ENCODE peak calls at places on chromosomes 7 and 10, in seven cellular contexts. One of them, this sample, is unnamed.

GRCh38 chr7:26397786-26398435 is 106.2 kb downstream of the SNX10 start:
- DNase-seq in thoracic aorta: no peak
- DNase-seq in MCF 10A: no peak
- DNase-seq in GM12864: no peak
- DNase-seq in RWPE1: no peak
- DNase-seq in H9: peak
- DNase-seq in heart right ventricle: peak
- DNase-seq in this sample: peak

GRCh38 chr10:62130948-62131347 is 137.7 kb downstream of the RTKN2 start:
- DNase-seq in MCF 10A: peak
- DNase-seq in H9: no peak
- DNase-seq in RWPE1: peak
- DNase-seq in GM12864: no peak
- DNase-seq in heart right ventricle: peak
- DNase-seq in thoracic aorta: no peak
- DNase-seq in this sample: no peak

GRCh38 chr10:60663850-60664249 is 114.4 kb upstream of the CDK1 start:
- DNase-seq in H9: no peak
- DNase-seq in GM12864: no peak
- DNase-seq in RWPE1: no peak
- DNase-seq in thoracic aorta: no peak
- DNase-seq in heart right ventricle: no peak
- DNase-seq in MCF 10A: no peak
- DNase-seq in this sample: no peak

GRCh38 chr7:158820656-158821055 is 8.7 kb downstream of the ESYT2 start:
- DNase-seq in H9: no peak
- DNase-seq in GM12864: no peak
- DNase-seq in heart right ventricle: no peak
- DNase-seq in MCF 10A: no peak
- DNase-seq in thoracic aorta: no peak
- DNase-seq in RWPE1: no peak
- DNase-seq in this sample: no peak

GRCh38 chr7:1484569-1484968 is 19.6 kb downstream of the INTS1 start:
- DNase-seq in RWPE1: no peak
- DNase-seq in GM12864: no peak
- DNase-seq in thoracic aorta: no peak
- DNase-seq in heart right ventricle: no peak
- DNase-seq in MCF 10A: no peak
- DNase-seq in H9: no peak
- DNase-seq in this sample: no peak

GRCh38 chr10:99395750-99396445 is 34.5 kb downstream of the GOT1 start:
- DNase-seq in GM12864: no peak
- DNase-seq in heart right ventricle: no peak
- DNase-seq in thoracic aorta: no peak
- DNase-seq in H9: no peak
- DNase-seq in RWPE1: peak
- DNase-seq in MCF 10A: peak
- DNase-seq in this sample: no peak

GRCh38 chr10:116110736-116111135 is 162.3 kb downstream of the GFRA1 start:
- DNase-seq in MCF 10A: no peak
- DNase-seq in thoracic aorta: no peak
- DNase-seq in H9: peak
- DNase-seq in RWPE1: no peak
- DNase-seq in GM12864: no peak
- DNase-seq in heart right ventricle: no peak
- DNase-seq in this sample: no peak

GRCh38 chr7:24748521-24748920 is 8.7 kb downstream of the GSDME start:
- DNase-seq in GM12864: no peak
- DNase-seq in heart right ventricle: no peak
- DNase-seq in RWPE1: no peak
- DNase-seq in H9: no peak
- DNase-seq in thoracic aorta: no peak
- DNase-seq in MCF 10A: no peak
- DNase-seq in this sample: no peak

GRCh38 chr7:142097571-142097970 is 13.9 kb upstream of the MGAM2 start:
- DNase-seq in heart right ventricle: no peak
- DNase-seq in RWPE1: no peak
- DNase-seq in MCF 10A: no peak
- DNase-seq in H9: no peak
- DNase-seq in GM12864: no peak
- DNase-seq in thoracic aorta: no peak
- DNase-seq in this sample: no peak

GRCh38 chr10:77550378-77550777 is 87.2 kb downstream of the KCNMA1 start:
- DNase-seq in H9: no peak
- DNase-seq in RWPE1: no peak
- DNase-seq in heart right ventricle: no peak
- DNase-seq in MCF 10A: no peak
- DNase-seq in thoracic aorta: no peak
- DNase-seq in GM12864: no peak
- DNase-seq in this sample: no peak

GRCh38 chr10:124478517-124478916 is 16.9 kb downstream of the LHPP start:
- DNase-seq in heart right ventricle: no peak
- DNase-seq in thoracic aorta: no peak
- DNase-seq in RWPE1: peak
- DNase-seq in GM12864: no peak
- DNase-seq in MCF 10A: peak
- DNase-seq in H9: no peak
- DNase-seq in this sample: no peak

GRCh38 chr10:130080461-130080814 is 30.2 kb downstream of the C10orf143 start:
- DNase-seq in H9: no peak
- DNase-seq in GM12864: no peak
- DNase-seq in RWPE1: no peak
- DNase-seq in MCF 10A: no peak
- DNase-seq in heart right ventricle: no peak
- DNase-seq in thoracic aorta: no peak
- DNase-seq in this sample: no peak

GRCh38 chr10:5559642-5560141 is 34.9 kb downstream of the CALML3 start:
- DNase-seq in GM12864: no peak
- DNase-seq in heart right ventricle: no peak
- DNase-seq in thoracic aorta: no peak
- DNase-seq in MCF 10A: peak
- DNase-seq in RWPE1: no peak
- DNase-seq in H9: no peak
- DNase-seq in this sample: no peak

GRCh38 chr10:11142809-11143208 is 125.1 kb downstream of the CELF2 start:
- DNase-seq in thoracic aorta: no peak
- DNase-seq in RWPE1: no peak
- DNase-seq in H9: no peak
- DNase-seq in GM12864: no peak
- DNase-seq in MCF 10A: no peak
- DNase-seq in heart right ventricle: no peak
- DNase-seq in this sample: no peak

GRCh38 chr7:23469150-23469960 is 936 bp downstream of the IGF2BP3 start:
- DNase-seq in heart right ventricle: no peak
- DNase-seq in RWPE1: no peak
- DNase-seq in GM12864: no peak
- DNase-seq in MCF 10A: peak
- DNase-seq in H9: no peak
- DNase-seq in thoracic aorta: no peak
- DNase-seq in this sample: no peak

GRCh38 chr7:108197371-108198091 is 67.4 kb upstream of the LAMB4 start:
- DNase-seq in H9: no peak
- DNase-seq in heart right ventricle: no peak
- DNase-seq in thoracic aorta: no peak
- DNase-seq in MCF 10A: no peak
- DNase-seq in GM12864: no peak
- DNase-seq in RWPE1: no peak
- DNase-seq in this sample: no peak

GRCh38 chr7:99618726-99619125 is 2.0 kb downstream of the ZSCAN25 start:
- DNase-seq in H9: no peak
- DNase-seq in heart right ventricle: no peak
- DNase-seq in thoracic aorta: no peak
- DNase-seq in MCF 10A: peak
- DNase-seq in GM12864: no peak
- DNase-seq in RWPE1: peak
- DNase-seq in this sample: no peak

GRCh38 chr7:74365320-74366022 is 76.3 kb downstream of the CLIP2 start:
- DNase-seq in GM12864: no peak
- DNase-seq in heart right ventricle: peak
- DNase-seq in RWPE1: peak
- DNase-seq in H9: peak
- DNase-seq in MCF 10A: peak
- DNase-seq in thoracic aorta: peak
- DNase-seq in this sample: peak

GRCh38 chr10:7986851-7987250 is 67.6 kb upstream of the GATA3 start:
- DNase-seq in heart right ventricle: no peak
- DNase-seq in MCF 10A: peak
- DNase-seq in H9: no peak
- DNase-seq in thoracic aorta: no peak
- DNase-seq in GM12864: no peak
- DNase-seq in RWPE1: no peak
- DNase-seq in this sample: no peak

DNA sequence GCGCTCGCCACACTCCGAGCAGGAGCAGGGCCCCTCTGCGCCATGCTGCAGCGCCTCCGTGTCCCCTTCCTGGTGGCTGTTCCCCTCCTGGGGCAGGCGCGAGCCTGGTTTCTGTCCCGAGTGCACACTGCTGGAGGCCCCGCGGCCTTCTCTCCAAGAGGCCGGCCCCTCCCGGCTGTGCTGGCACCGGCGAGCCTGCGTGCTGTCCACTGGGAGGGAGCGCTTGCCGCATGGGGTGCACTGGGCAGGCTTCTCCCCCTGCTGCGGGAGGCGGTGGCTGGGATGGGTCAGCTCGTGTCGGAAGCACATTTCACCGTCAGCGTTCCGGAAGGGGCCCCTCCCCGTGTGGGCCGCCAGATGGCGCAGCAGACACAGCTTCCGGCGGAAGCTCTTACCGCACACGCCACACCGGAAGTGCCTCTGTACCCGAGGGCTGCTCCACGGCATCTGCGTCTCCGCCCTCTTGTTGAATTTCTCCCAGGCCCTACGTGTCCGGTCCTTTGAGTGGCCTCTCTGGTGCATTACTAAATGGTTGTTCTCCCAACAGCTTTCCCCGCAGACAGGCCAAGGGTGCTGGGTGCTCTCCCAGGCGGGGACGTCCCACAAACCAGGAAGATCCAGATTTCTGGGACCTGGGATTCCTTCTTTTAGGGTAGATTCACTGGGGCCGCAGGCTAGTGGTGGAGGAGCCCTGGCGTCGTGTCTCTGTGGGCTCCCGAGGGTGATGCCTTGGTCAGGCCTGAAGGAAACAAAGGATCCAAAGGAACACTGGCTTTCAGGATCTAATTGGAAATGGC is 18.7 kb downstream of the ZNF786 start:
- DNase-seq in thoracic aorta: no peak
- DNase-seq in MCF 10A: no peak
- DNase-seq in RWPE1: no peak
- DNase-seq in heart right ventricle: no peak
- DNase-seq in H9: peak
- DNase-seq in GM12864: no peak
- DNase-seq in this sample: peak
- TF ChIP-seq CTCF in thoracic aorta: no peak
- TF ChIP-seq CTCF in MCF 10A: no peak
- TF ChIP-seq CTCF in RWPE1: no peak
- TF ChIP-seq CTCF in heart right ventricle: peak
- TF ChIP-seq CTCF in H9: peak
- TF ChIP-seq CTCF in GM12864: no peak
- TF ChIP-seq CTCF in this sample: peak

GRCh38 chr10:590721-591120 is 98.7 kb downstream of the DIP2C start:
- DNase-seq in MCF 10A: no peak
- DNase-seq in H9: no peak
- DNase-seq in RWPE1: no peak
- DNase-seq in thoracic aorta: no peak
- DNase-seq in GM12864: no peak
- DNase-seq in heart right ventricle: no peak
- DNase-seq in this sample: no peak

GRCh38 chr10:586151-586550 is 103.3 kb downstream of the DIP2C start:
- DNase-seq in H9: no peak
- DNase-seq in thoracic aorta: no peak
- DNase-seq in GM12864: no peak
- DNase-seq in heart right ventricle: no peak
- DNase-seq in MCF 10A: no peak
- DNase-seq in RWPE1: no peak
- DNase-seq in this sample: no peak

GRCh38 chr10:586716-587115 is 102.8 kb downstream of the DIP2C start:
- DNase-seq in H9: no peak
- DNase-seq in MCF 10A: no peak
- DNase-seq in RWPE1: no peak
- DNase-seq in GM12864: no peak
- DNase-seq in heart right ventricle: no peak
- DNase-seq in thoracic aorta: no peak
- DNase-seq in this sample: no peak

GRCh38 chr10:589961-590680 is 99.3 kb downstream of the DIP2C start:
- DNase-seq in MCF 10A: no peak
- DNase-seq in H9: no peak
- DNase-seq in GM12864: no peak
- DNase-seq in RWPE1: no peak
- DNase-seq in heart right ventricle: no peak
- DNase-seq in thoracic aorta: no peak
- DNase-seq in this sample: no peak

GRCh38 chr10:588246-589165 is 101.0 kb downstream of the DIP2C start:
- DNase-seq in thoracic aorta: no peak
- DNase-seq in heart right ventricle: peak
- DNase-seq in MCF 10A: peak
- DNase-seq in GM12864: no peak
- DNase-seq in H9: no peak
- DNase-seq in RWPE1: no peak
- DNase-seq in this sample: no peak
- TF ChIP-seq CTCF in thoracic aorta: no peak
- TF ChIP-seq CTCF in heart right ventricle: no peak
- TF ChIP-seq CTCF in MCF 10A: no peak
- TF ChIP-seq CTCF in GM12864: no peak
- TF ChIP-seq CTCF in H9: peak
- TF ChIP-seq CTCF in RWPE1: no peak
- TF ChIP-seq CTCF in this sample: peak

GRCh38 chr10:111511751-111512150 is 434.9 kb downstream of the ADRA2A start:
- DNase-seq in H9: no peak
- DNase-seq in thoracic aorta: no peak
- DNase-seq in GM12864: no peak
- DNase-seq in MCF 10A: peak
- DNase-seq in RWPE1: no peak
- DNase-seq in heart right ventricle: no peak
- DNase-seq in this sample: no peak
- TF ChIP-seq CTCF in H9: peak
- TF ChIP-seq CTCF in thoracic aorta: no peak
- TF ChIP-seq CTCF in GM12864: no peak
- TF ChIP-seq CTCF in MCF 10A: no peak
- TF ChIP-seq CTCF in RWPE1: no peak
- TF ChIP-seq CTCF in heart right ventricle: no peak
- TF ChIP-seq CTCF in this sample: no peak

GRCh38 chr10:33935350-33935749 is 600.9 kb upstream of the NRP1 start:
- DNase-seq in RWPE1: no peak
- DNase-seq in H9: no peak
- DNase-seq in heart right ventricle: no peak
- DNase-seq in thoracic aorta: no peak
- DNase-seq in GM12864: no peak
- DNase-seq in MCF 10A: no peak
- DNase-seq in this sample: no peak

GRCh38 chr10:33937987-33938386 is 603.5 kb upstream of the NRP1 start:
- DNase-seq in thoracic aorta: no peak
- DNase-seq in MCF 10A: no peak
- DNase-seq in H9: no peak
- DNase-seq in RWPE1: no peak
- DNase-seq in heart right ventricle: no peak
- DNase-seq in GM12864: no peak
- DNase-seq in this sample: no peak

GRCh38 chr10:33942508-33942907 is 608.0 kb upstream of the NRP1 start:
- DNase-seq in RWPE1: no peak
- DNase-seq in H9: no peak
- DNase-seq in thoracic aorta: no peak
- DNase-seq in heart right ventricle: no peak
- DNase-seq in MCF 10A: no peak
- DNase-seq in GM12864: no peak
- DNase-seq in this sample: no peak

GRCh38 chr10:33937259-33937658 is 602.8 kb upstream of the NRP1 start:
- DNase-seq in RWPE1: no peak
- DNase-seq in heart right ventricle: no peak
- DNase-seq in H9: no peak
- DNase-seq in thoracic aorta: no peak
- DNase-seq in MCF 10A: no peak
- DNase-seq in GM12864: no peak
- DNase-seq in this sample: no peak

GRCh38 chr10:33939892-33940291 is 605.4 kb upstream of the NRP1 start:
- DNase-seq in RWPE1: peak
- DNase-seq in MCF 10A: no peak
- DNase-seq in thoracic aorta: no peak
- DNase-seq in heart right ventricle: no peak
- DNase-seq in H9: peak
- DNase-seq in GM12864: no peak
- DNase-seq in this sample: no peak
- TF ChIP-seq CTCF in RWPE1: no peak
- TF ChIP-seq CTCF in MCF 10A: no peak
- TF ChIP-seq CTCF in thoracic aorta: no peak
- TF ChIP-seq CTCF in heart right ventricle: no peak
- TF ChIP-seq CTCF in H9: no peak
- TF ChIP-seq CTCF in GM12864: no peak
- TF ChIP-seq CTCF in this sample: no peak